ENCODE peak calls at places on chromosomes 7 and 10, in nine cellular contexts. R, S, O, P, V, W, U, G and Z are unnamed samples.

GRCh38 chr7:38660427-38661099 is 29.4 kb upstream of the AMPH start:
- DNase-seq in S (no peak), V (peak), G (no peak), O (no peak), W (peak), R (peak), P (peak), U (peak), Z (peak)

GRCh38 chr7:47100815-47101435 is 481.0 kb downstream of the TNS3 start:
- DNase-seq in V (no peak), P (peak), W (peak), S (no peak), R (peak), O (no peak), U (peak), G (no peak), Z (peak)

GRCh38 chr10:89452193-89452592 is 37.8 kb downstream of the IFIT5 start:
- DNase-seq in V (no peak), O (no peak), P (no peak), U (no peak), W (no peak), S (no peak), R (no peak), G (no peak), Z (no peak)

GRCh38 chr7:142612264-142612881 is 136.9 kb upstream of the PRSS1 start:
- DNase-seq in G (no peak), S (no peak), V (no peak), O (no peak), U (no peak), R (peak), P (no peak), W (no peak), Z (peak)

GRCh38 chr10:28949005-28950004 is 272.0 kb downstream of the BAMBI start:
- DNase-seq in P (no peak), O (no peak), W (no peak), U (no peak), G (no peak), R (no peak), S (no peak), V (no peak), Z (no peak)

GRCh38 chr10:132886211-132887099 is 55.9 kb downstream of the CFAP46 start:
- DNase-seq in G (no peak), U (no peak), W (no peak), S (no peak), O (no peak), V (no peak), R (no peak), P (no peak), Z (peak)

GRCh38 chr10:104791471-104791870 is 150.4 kb downstream of the SORCS3 start:
- DNase-seq in V (no peak), S (no peak), O (no peak), R (no peak), W (no peak), U (no peak), G (no peak), P (no peak), Z (no peak)

GRCh38 chr10:13338337-13339128 is 9.6 kb downstream of the SEPHS1 start:
- DNase-seq in G (no peak), P (no peak), R (no peak), W (no peak), V (no peak), U (no peak), O (no peak), S (no peak), Z (no peak)